ENCODE peak calls at places on chromosomes 11 and 22, in four cellular contexts. Z is H1, F is K562, W is A549. D is an unnamed sample.

GRCh38 chr11:65314501-65315203 is at the start of gene CDC42EP2:
- DNase-seq in W (peak), F (peak), Z (no peak), D (peak)

GRCh38 chr11:42338056-42338455 is 878.6 kb upstream of the LRRC4C start:
- DNase-seq in W (no peak), F (no peak), Z (no peak), D (no peak)

GRCh38 chr22:40703174-40703573 is 23.9 kb downstream of the MCHR1 start:
- DNase-seq in Z (no peak), F (no peak), W (no peak), D (no peak)

GRCh38 chr11:3808846-3809623 is 675 bp downstream of the PGAP2 start:
- DNase-seq in W (peak), Z (no peak), F (peak), D (peak)

GRCh38 chr22:42688241-42688913 is 32.3 kb downstream of the A4GALT start:
- DNase-seq in W (peak), Z (no peak), F (peak), D (peak)

GRCh38 chr22:47552541-47553205 is 790.2 kb downstream of the TBC1D22A start:
- DNase-seq in Z (no peak), F (no peak), W (no peak), D (no peak)

GRCh38 chr11:26229270-26229669 is 102.7 kb upstream of the ANO3 start:
- DNase-seq in W (no peak), Z (no peak), F (no peak), D (no peak)

GRCh38 chr22:35154937-35155387 is 89.0 kb downstream of the ISX start:
- DNase-seq in W (peak), Z (peak), F (peak), D (peak)

GRCh38 chr11:75400110-75400865 is 970 bp downstream of the RPS3 start:
- DNase-seq in F (peak), W (no peak), Z (no peak), D (no peak)

GRCh38 chr11:126282742-126283591 is at the start of gene TIRAP:
- DNase-seq in W (peak), Z (no peak), F (peak), D (peak)

GRCh38 chr22:48448821-48449220 is 1378.9 kb downstream of the BRD1 start:
- DNase-seq in W (no peak), Z (no peak), F (no peak), D (no peak)

GRCh38 chr11:78220218-78221157 is 31.8 kb downstream of the USP35 start:
- DNase-seq in Z (no peak), W (no peak), F (no peak), D (no peak)

GRCh38 chr22:31263896-31264295 is 28.4 kb downstream of the PIK3IP1 start:
- DNase-seq in F (no peak), W (no peak), Z (no peak), D (no peak)

GRCh38 chr11:13105237-13105844 is 96.2 kb downstream of the RASSF10 start:
- DNase-seq in W (no peak), Z (no peak), F (peak), D (no peak)

GRCh38 chr22:47067331-47067890 is 305.0 kb downstream of the TBC1D22A start:
- DNase-seq in W (no peak), Z (no peak), F (no peak), D (no peak)

GRCh38 chr11:13160302-13160701 is 117.3 kb upstream of the BMAL1 start:
- DNase-seq in W (no peak), Z (no peak), F (no peak), D (no peak)

GRCh38 chr11:1202776-1203504 is 19.9 kb upstream of the MUC5B start:
- DNase-seq in F (peak), Z (peak), W (peak), D (peak)

GRCh38 chr11:35003658-35004057 is 87.2 kb downstream of the PDHX start:
- DNase-seq in W (no peak), F (no peak), Z (no peak), D (no peak)

GRCh38 chr11:90243534-90243933 is 20.7 kb upstream of the CHORDC1 start:
- DNase-seq in Z (no peak), F (no peak), W (no peak), D (no peak)

GRCh38 chr22:41910050-41910598 is 4.8 kb downstream of the SHISA8 start:
- DNase-seq in Z (no peak), W (no peak), F (no peak), D (peak)

GRCh38 chr11:202490-202889 is 4.7 kb downstream of the BET1L start:
- DNase-seq in W (no peak), Z (no peak), F (no peak), D (no peak)

GRCh38 chr22:38422615-38423511 is 32.1 kb downstream of the KCNJ4 start:
- DNase-seq in F (peak), Z (no peak), W (no peak), D (no peak)

GRCh38 chr22:46329616-46330015 is 5.9 kb upstream of the TRMU start:
- DNase-seq in F (no peak), W (no peak), Z (no peak), D (no peak)

GRCh38 chr11:2202071-2202899 is 30.7 kb upstream of the TH start:
- DNase-seq in Z (no peak), W (no peak), F (no peak), D (no peak)

GRCh38 chr11:114762437-114762836 is 84.1 kb downstream of the NXPE2 start:
- DNase-seq in Z (peak), W (peak), F (peak), D (peak)

GRCh38 chr11:80031014-80031565 is 590.3 kb upstream of the TENM4 start:
- DNase-seq in W (no peak), Z (no peak), F (no peak), D (no peak)

GRCh38 chr11:13260196-13260962 is 17.2 kb upstream of the BMAL1 start:
- DNase-seq in F (no peak), W (no peak), Z (no peak), D (no peak)

GRCh38 chr11:30879322-30880020 is 293.3 kb upstream of the MPPED2 start:
- DNase-seq in W (no peak), F (no peak), Z (no peak), D (no peak)

GRCh38 chr22:39470462-39471335 is 13.9 kb downstream of the MGAT3 start:
- DNase-seq in Z (no peak), F (no peak), W (no peak), D (no peak)

GRCh38 chr22:22851969-22852368 is 35.6 kb upstream of the IGLL5 start:
- DNase-seq in W (no peak), Z (no peak), F (no peak), D (no peak)

GRCh38 chr11:76512851-76513653 is 68.2 kb downstream of the EMSY start:
- DNase-seq in F (no peak), Z (no peak), W (no peak), D (no peak)

DNA sequence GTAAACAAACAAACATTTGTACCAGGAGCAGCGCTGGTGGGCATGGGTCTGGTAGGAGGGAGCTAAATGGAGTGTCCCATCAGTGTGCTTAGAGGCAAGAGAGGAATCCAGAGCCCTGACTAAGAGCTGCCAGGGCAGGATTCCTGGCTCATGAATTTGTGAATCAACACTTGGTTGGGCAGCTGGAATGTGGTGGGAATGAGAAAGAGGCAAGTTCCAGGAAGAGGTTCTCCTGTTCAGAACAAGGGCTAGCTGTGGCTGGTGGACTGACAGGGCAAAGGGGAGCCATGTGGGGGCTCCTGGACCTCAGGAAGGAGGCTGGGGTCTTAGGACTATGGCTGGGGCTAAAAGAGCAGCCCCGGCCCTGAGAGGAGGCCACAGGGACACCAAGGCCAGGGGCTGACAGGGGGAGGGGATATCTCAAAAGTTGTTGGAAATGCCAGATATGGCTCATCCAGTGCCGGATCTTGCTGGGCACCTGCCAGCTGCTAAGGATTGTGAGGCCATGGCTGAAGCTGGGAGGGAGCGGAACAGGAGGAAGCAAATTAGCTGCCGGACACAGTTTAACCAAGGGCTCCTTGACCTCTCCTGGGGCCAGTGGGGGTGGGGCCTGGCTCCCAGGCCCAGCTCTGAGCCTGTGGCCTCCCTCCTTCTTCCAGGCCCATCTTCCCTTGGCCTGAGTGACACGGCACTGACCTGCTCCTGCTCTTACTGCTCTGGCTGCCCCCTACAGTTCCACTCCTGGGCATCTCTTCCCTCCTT is 14.6 kb upstream of the P2RY6 start:
- DNase-seq in Z (no peak), F (no peak), W (no peak), D (no peak)
- TF ChIP-seq JUN in Z (no peak), F (no peak), W (no peak), D (no peak)

GRCh38 chr11:100932474-100933100 is 197.0 kb downstream of the PGR start:
- DNase-seq in F (peak), Z (no peak), W (peak), D (no peak)
- TF ChIP-seq JUN in F (no peak), Z (no peak), W (no peak), D (no peak)

GRCh38 chr11:133966147-133966546 is 9.4 kb upstream of the IGSF9B start:
- DNase-seq in F (no peak), Z (no peak), W (no peak), D (no peak)

GRCh38 chr11:133964946-133965632 is 8.3 kb upstream of the IGSF9B start:
- DNase-seq in Z (no peak), W (no peak), F (no peak), D (no peak)

GRCh38 chr11:133967599-133968238 is 11.0 kb upstream of the IGSF9B start:
- DNase-seq in W (no peak), Z (no peak), F (no peak), D (no peak)

GRCh38 chr11:133968300-133968699 is 11.5 kb upstream of the IGSF9B start:
- DNase-seq in W (no peak), Z (no peak), F (peak), D (peak)

GRCh38 chr11:133966924-133967598 is 10.3 kb upstream of the IGSF9B start:
- DNase-seq in W (peak), F (peak), Z (no peak), D (peak)
- TF ChIP-seq JUN in W (no peak), F (no peak), Z (no peak), D (no peak)

GRCh38 chr11:45053736-45054446 is 92.5 kb upstream of the PRDM11 start:
- DNase-seq in F (no peak), Z (no peak), W (no peak), D (no peak)

GRCh38 chr11:45051621-45052020 is 94.8 kb upstream of the PRDM11 start:
- DNase-seq in Z (no peak), F (no peak), W (no peak), D (no peak)

GRCh38 chr11:45054956-45055355 is 91.5 kb upstream of the PRDM11 start:
- DNase-seq in F (no peak), W (no peak), Z (no peak), D (no peak)

GRCh38 chr11:45048870-45049825 is 97.3 kb upstream of the PRDM11 start:
- DNase-seq in Z (no peak), F (no peak), W (no peak), D (no peak)

DNA sequence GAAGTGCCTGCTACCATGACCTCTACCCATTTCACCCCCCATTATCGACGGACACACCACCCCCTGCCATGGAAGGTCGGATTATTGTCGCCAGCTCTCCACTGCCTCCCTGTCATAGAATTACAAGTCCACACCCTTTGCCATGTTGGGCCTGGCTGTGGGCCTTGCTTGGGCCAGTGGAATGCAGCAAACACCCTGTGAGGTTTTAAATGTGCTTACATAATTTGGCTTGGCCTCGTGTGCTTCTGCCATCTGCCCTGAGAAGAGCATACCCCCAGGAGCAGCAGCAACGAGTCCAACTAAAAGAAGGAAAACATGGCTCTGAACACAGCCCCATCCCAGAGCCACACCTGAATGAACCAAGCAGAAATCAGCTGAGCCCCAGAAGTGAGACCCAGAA is 94.1 kb upstream of the PRDM11 start:
- DNase-seq in F (no peak), Z (no peak), W (no peak), D (no peak)
- TF ChIP-seq JUN in F (no peak), Z (no peak), W (no peak), D (no peak)

DNA sequence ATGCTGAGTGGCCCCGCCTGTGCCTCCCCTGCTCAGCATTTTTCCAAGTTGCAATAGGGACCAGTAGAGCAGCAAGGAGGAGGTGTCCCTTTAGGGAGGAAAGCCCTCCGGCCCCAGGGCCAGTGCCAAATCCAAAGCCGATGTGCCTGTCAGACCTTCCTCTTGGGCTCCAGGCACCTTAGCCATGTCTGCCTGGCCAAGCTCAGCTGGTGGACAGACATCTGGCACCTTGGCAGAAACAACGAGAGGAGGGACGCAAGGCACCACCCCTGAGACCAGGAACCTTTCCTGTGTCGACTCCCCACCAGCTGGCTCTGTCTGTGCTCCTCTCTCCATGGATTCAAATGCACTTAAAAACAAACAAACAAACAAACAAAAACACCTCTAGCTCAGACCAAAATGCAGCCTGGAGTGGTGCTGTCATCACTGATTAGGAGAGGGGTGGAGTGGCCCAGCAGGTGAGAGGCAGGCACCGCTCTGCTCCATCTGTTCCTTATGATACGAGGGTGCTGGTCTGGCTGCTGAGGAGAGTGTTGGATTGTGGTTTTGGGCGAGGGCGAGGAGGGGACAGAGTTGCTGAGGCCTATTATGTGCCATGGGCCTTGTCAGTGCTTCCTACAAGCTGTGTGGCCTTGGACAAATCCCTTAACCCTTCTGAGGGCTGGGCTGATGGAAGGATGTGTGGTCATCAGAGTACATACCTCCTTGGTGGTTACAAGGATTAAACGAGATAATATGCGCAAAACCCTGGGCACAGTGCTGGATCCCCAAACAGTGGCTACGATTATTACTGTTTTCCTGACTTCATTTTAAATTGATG is 46.2 kb downstream of the TP53I11 start:
- DNase-seq in Z (no peak), F (peak), W (no peak), D (no peak)
- TF ChIP-seq JUN in Z (no peak), F (no peak), W (no peak), D (no peak)

D was measured in WTC11.